ENCODE peak calls at places on chromosomes 6 and 20, in seven cellular contexts. B is CD4-positive, alpha-beta memory T cell; D is stomach; V is cardiac muscle cell; S is K562; U is hepatocyte; O is spleen. L is an unnamed sample.

GRCh38 chr6:34075906-34076305 is 70.0 kb downstream of the GRM4 start:
- DNase-seq in U (no peak), S (no peak), D (no peak), O (no peak), B (no peak), V (no peak), L (no peak)

GRCh38 chr6:13445005-13445743 is 42.2 kb downstream of the GFOD1 start:
- DNase-seq in S (no peak), V (peak; percentile 79), U (peak; percentile 68), B (no peak), D (peak; percentile 68), O (peak; percentile 86), L (peak; percentile 58)

GRCh38 chr6:53312355-53312754 is 36.4 kb downstream of the ELOVL5 start:
- DNase-seq in O (no peak), B (no peak), V (no peak), U (no peak), S (peak; percentile 60), D (no peak), L (no peak)

GRCh38 chr20:50338479-50339195 is 148.0 kb downstream of the CEBPB start:
- DNase-seq in U (no peak), V (peak; percentile 37), S (peak; percentile 52), O (peak; percentile 78), D (no peak), B (peak; percentile 38), L (peak; percentile 60)

GRCh38 chr6:19864285-19864684 is 27.1 kb downstream of the ID4 start:
- DNase-seq in V (no peak), B (no peak), O (no peak), U (no peak), D (no peak), S (no peak), L (no peak)

GRCh38 chr6:149045404-149045803 is 272.1 kb upstream of the TAB2 start:
- DNase-seq in V (no peak), B (peak; percentile 23), S (no peak), D (no peak), U (no peak), O (no peak), L (no peak)

GRCh38 chr6:166435574-166435973 is 52.8 kb upstream of the MPC1 start:
- DNase-seq in S (no peak), B (peak; percentile 54), V (no peak), D (peak; percentile 31), U (no peak), O (no peak), L (peak; percentile 60)

GRCh38 chr6:5142131-5142530 is 57.0 kb downstream of the PPP1R3G start:
- DNase-seq in S (no peak), V (no peak), B (no peak), O (no peak), D (no peak), U (no peak), L (no peak)

GRCh38 chr6:108598316-108598863 is 37.7 kb downstream of the FOXO3 start:
- DNase-seq in D (no peak), S (peak; percentile 79), V (peak; percentile 54), O (no peak), U (peak; percentile 59), B (no peak), L (peak; percentile 47)

GRCh38 chr6:135936606-135937005 is 85.1 kb downstream of the PDE7B start:
- DNase-seq in S (no peak), U (peak; percentile 25), V (peak; percentile 91), D (no peak), B (no peak), O (no peak), L (no peak)

GRCh38 chr20:17466641-17467040 is 64.5 kb downstream of the BFSP1 start:
- DNase-seq in D (no peak), S (no peak), U (no peak), O (no peak), B (no peak), V (no peak), L (no peak)

GRCh38 chr6:89368107-89368506 is 15.6 kb upstream of the UBE2J1 start:
- DNase-seq in D (peak; percentile 63), B (peak; percentile 56), O (no peak), U (peak; percentile 85), V (peak; percentile 70), S (peak; percentile 69), L (peak; percentile 66)

GRCh38 chr6:7156666-7157278 is 49.0 kb downstream of the RREB1 start:
- DNase-seq in S (no peak), D (no peak), V (peak; percentile 67), B (no peak), O (no peak), U (no peak), L (no peak)

GRCh38 chr6:78231002-78231401 is 578.2 kb downstream of the MEI4 start:
- DNase-seq in S (no peak), U (no peak), V (no peak), B (no peak), D (no peak), O (no peak), L (no peak)
- H3K27ac ChIP-seq in S (no peak overlapping the region), U (no peak overlapping the region), V (no peak overlapping the region), B (no peak overlapping the region), D (no peak overlapping the region), O (no peak overlapping the region), L (no peak overlapping the region)

DNA sequence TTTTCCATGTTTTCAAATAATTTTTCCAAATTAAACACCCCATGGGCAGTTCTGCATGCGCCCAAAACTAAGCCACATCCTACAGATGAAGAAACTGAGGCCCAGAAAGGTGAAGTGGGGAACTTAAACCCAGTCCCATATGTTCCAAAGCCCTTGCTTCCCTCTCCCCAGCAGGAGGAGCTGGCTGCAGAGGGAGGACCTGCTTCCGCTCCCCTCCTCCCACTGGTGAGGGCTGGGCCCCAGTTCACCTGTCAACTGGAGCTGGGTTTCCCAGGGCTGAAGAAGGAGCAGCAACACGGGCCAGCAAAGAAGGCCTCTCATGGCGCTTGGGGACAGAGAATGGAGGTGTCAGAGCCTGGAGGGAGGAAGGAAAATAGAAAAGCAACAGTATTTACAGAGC is 1.4 kb upstream of the RBPJL start:
- DNase-seq in U (no peak), V (no peak), O (no peak), D (no peak), S (no peak), B (no peak), L (no peak)
- H3K27me3 ChIP-seq in U (no peaks in the 10 kb centered on the region), V (peaks cover 16% of the 10 kb centered on the region), O (peaks cover 9% of the 10 kb centered on the region), D (peaks cover 28% of the 10 kb centered on the region), S (peaks cover 53% of the 10 kb centered on the region), B (peaks cover 6% of the 10 kb centered on the region), L (peaks cover 15% of the 10 kb centered on the region)

DNA sequence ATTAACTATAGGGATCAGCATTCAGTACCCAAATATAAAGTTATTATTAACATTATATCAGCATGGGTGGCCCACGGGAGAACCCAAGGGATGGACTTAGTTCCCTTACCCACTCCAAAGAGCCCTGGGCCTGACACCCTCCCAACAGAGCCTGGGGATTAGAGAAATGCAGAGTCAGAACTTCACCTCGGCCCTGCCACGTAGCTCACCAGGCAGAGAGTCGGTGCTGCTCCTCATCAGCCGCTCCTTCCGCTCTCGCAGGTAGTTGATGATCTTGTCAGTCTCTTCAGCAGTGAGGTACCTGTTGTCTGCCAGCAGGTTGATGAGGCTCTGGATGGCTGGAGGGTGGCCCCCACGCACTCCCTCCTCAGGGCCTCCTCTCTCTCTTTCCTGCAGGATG is 26.6 kb downstream of the NCOA5 start:
- DNase-seq in O (no peak), U (no peak), V (no peak), S (no peak), D (no peak), B (no peak), L (no peak)
- H3K36me3 ChIP-seq in O (peaks cover 82% of the 10 kb centered on the region), U (no peaks in the 10 kb centered on the region), V (peaks cover 64% of the 10 kb centered on the region), S (peaks cover 74% of the 10 kb centered on the region), D (peaks cover 86% of the 10 kb centered on the region), B (peaks cover 64% of the 10 kb centered on the region), L (peaks cover 75% of the 10 kb centered on the region)

GRCh38 chr20:46683939-46684750 is 5.1 kb downstream of the TP53RK start:
- DNase-seq in D (peak; percentile 67), S (peak; percentile 83), V (peak; percentile 84), O (no peak), U (peak; percentile 79), B (no peak), L (no peak)
- H3K27ac ChIP-seq in D (peak overlapping the region; percentile 63), S (peak overlapping the region; percentile 80), V (peak overlapping the region; percentile 78), O (no peak overlapping the region), U (peak overlapping the region; percentile 95), B (no peak overlapping the region), L (no peak overlapping the region)

GRCh38 chr20:57759724-57760123 is 49.9 kb upstream of the PMEPA1 start:
- DNase-seq in O (no peak), B (no peak), V (no peak), D (no peak), S (no peak), U (no peak), L (no peak)
- H3K27me3 ChIP-seq in O (no peaks in the 10 kb centered on the region), B (peaks cover 5% of the 10 kb centered on the region), V (no peaks in the 10 kb centered on the region), D (no peaks in the 10 kb centered on the region), S (no peaks in the 10 kb centered on the region), U (no peaks in the 10 kb centered on the region), L (no peaks in the 10 kb centered on the region)

GRCh38 chr20:3592931-3593330 is 70.3 kb downstream of the GFRA4 start:
- DNase-seq in O (no peak), U (no peak), B (no peak), V (no peak), S (no peak), D (no peak), L (no peak)

GRCh38 chr20:3590164-3590563 is 73.0 kb downstream of the GFRA4 start:
- DNase-seq in D (no peak), S (no peak), O (no peak), V (no peak), U (no peak), B (no peak), L (no peak)

GRCh38 chr20:3595541-3595940 is 67.7 kb downstream of the GFRA4 start:
- DNase-seq in U (no peak), S (no peak), V (no peak), O (no peak), D (no peak), B (no peak), L (no peak)
- H3K36me3 ChIP-seq in U (no peaks in the 10 kb centered on the region), S (peaks cover 28% of the 10 kb centered on the region), V (peaks cover 46% of the 10 kb centered on the region), O (peaks cover 99% of the 10 kb centered on the region), D (peaks cover 92% of the 10 kb centered on the region), B (peaks cover 39% of the 10 kb centered on the region), L (peaks cover 25% of the 10 kb centered on the region)

GRCh38 chr20:19995220-19995863 is 21.8 kb upstream of the NAA20 start:
- DNase-seq in S (peak; percentile 37), D (no peak), B (peak; percentile 44), O (no peak), U (peak; percentile 71), V (peak; percentile 76), L (no peak)

GRCh38 chr20:19991826-19992225 is 25.3 kb upstream of the NAA20 start:
- DNase-seq in V (no peak), D (no peak), U (no peak), O (no peak), B (no peak), S (no peak), L (no peak)

GRCh38 chr20:19996970-19997369 is 20.2 kb upstream of the NAA20 start:
- DNase-seq in V (no peak), U (no peak), S (no peak), B (no peak), O (no peak), D (no peak), L (no peak)

GRCh38 chr20:19992996-19993908 is 23.9 kb upstream of the NAA20 start:
- DNase-seq in O (no peak), S (peak; percentile 14), B (no peak), U (peak; percentile 84), V (peak; percentile 89), D (no peak), L (peak; percentile 97)

GRCh38 chr20:19993937-19994667 is 23.1 kb upstream of the NAA20 start:
- DNase-seq in S (no peak), U (no peak), O (no peak), D (no peak), B (no peak), V (peak; percentile 50), L (peak; percentile 84)
- H3K27ac ChIP-seq in S (no peak overlapping the region), U (peak overlapping the region; percentile 94), O (peak overlapping the region; percentile 61), D (peak overlapping the region; percentile 81), B (no peak overlapping the region), V (peak overlapping the region; percentile 71), L (peak overlapping the region; percentile 94)

L was measured in SJCRH30.